ENCODE peak calls at places on chromosome 12, in six cellular contexts. W, G, P, E, M and O are unnamed samples.

GRCh38 chr12:84924956-84925355 is 12.4 kb upstream of the SLC6A15 start:
- DNase-seq in W (no peak), G (no peak), P (no peak), E (peak), M (no peak), O (peak)

GRCh38 chr12:85733441-85733840 is 102.8 kb downstream of the RASSF9 start:
- DNase-seq in W (no peak), G (no peak), P (no peak), E (peak), M (no peak), O (peak)

GRCh38 chr12:92927436-92928116 is 1.5 kb downstream of the EEA1 start:
- DNase-seq in W (peak), G (peak), P (no peak), E (peak), M (no peak), O (peak)

GRCh38 chr12:68631177-68631576 is 20.5 kb downstream of the RAP1B start:
- DNase-seq in W (no peak), G (no peak), P (no peak), E (peak), M (no peak), O (no peak)

GRCh38 chr12:102971227-102971626 is 13.8 kb downstream of the ASCL1 start:
- DNase-seq in W (no peak), G (no peak), P (no peak), E (no peak), M (no peak), O (no peak)

GRCh38 chr12:93133361-93133760 is 204.3 kb upstream of the EEA1 start:
- DNase-seq in W (no peak), G (no peak), P (no peak), E (no peak), M (no peak), O (no peak)

GRCh38 chr12:122730215-122731014 is at the start of gene HCAR1:
- DNase-seq in W (no peak), G (no peak), P (peak), E (peak), M (no peak), O (peak)

GRCh38 chr12:52650520-52651081 is 1.4 kb downstream of the KRT2 start:
- DNase-seq in W (peak), G (no peak), P (no peak), E (peak), M (peak), O (no peak)

GRCh38 chr12:91381309-91381804 is 198.7 kb upstream of the DCN start:
- DNase-seq in W (peak), G (no peak), P (peak), E (peak), M (no peak), O (peak)

GRCh38 chr12:99983721-99984258 is 946 bp downstream of the ANKS1B start:
- DNase-seq in W (no peak), G (no peak), P (no peak), E (no peak), M (no peak), O (no peak)

GRCh38 chr12:121579190-121579791 is 1.5 kb downstream of the KDM2B start:
- DNase-seq in W (no peak), G (no peak), P (peak), E (no peak), M (peak), O (no peak)

GRCh38 chr12:121782616-121782966 is 10.9 kb downstream of the RHOF start:
- DNase-seq in W (no peak), G (no peak), P (no peak), E (no peak), M (no peak), O (no peak)

GRCh38 chr12:92505373-92506340 is 197.1 kb upstream of the PLEKHG7 start:
- DNase-seq in W (no peak), G (peak), P (peak), E (peak), M (peak), O (peak)

GRCh38 chr12:87274594-87275245 is 754.5 kb downstream of the C12orf50 start:
- DNase-seq in W (no peak), G (peak), P (no peak), E (peak), M (no peak), O (peak)

GRCh38 chr12:12927211-12928079 is 24.5 kb downstream of the GPRC5D start:
- DNase-seq in W (no peak), G (no peak), P (peak), E (peak), M (peak), O (peak)

GRCh38 chr12:76688627-76689026 is 75.3 kb upstream of the ZDHHC17 start:
- DNase-seq in W (no peak), G (no peak), P (no peak), E (peak), M (no peak), O (no peak)

GRCh38 chr12:40583743-40584142 is 108.5 kb upstream of the CNTN1 start:
- DNase-seq in W (no peak), G (no peak), P (no peak), E (no peak), M (no peak), O (no peak)

GRCh38 chr12:111100554-111100953 is 180.2 kb upstream of the MYL2 start:
- DNase-seq in W (no peak), G (no peak), P (no peak), E (no peak), M (no peak), O (no peak)

GRCh38 chr12:2092890-2093289 is 40.1 kb downstream of the CACNA1C start:
- DNase-seq in W (no peak), G (no peak), P (no peak), E (no peak), M (no peak), O (no peak)

GRCh38 chr12:108640802-108641445 is 7.2 kb upstream of the SELPLG start:
- DNase-seq in W (no peak), G (no peak), P (peak), E (peak), M (peak), O (peak)

GRCh38 chr12:105590571-105590970 is 260.1 kb downstream of the C12orf75 start:
- DNase-seq in W (no peak), G (no peak), P (no peak), E (peak), M (no peak), O (no peak)

GRCh38 chr12:123050913-123051312 is 70.4 kb downstream of the ARL6IP4 start:
- DNase-seq in W (no peak), G (no peak), P (no peak), E (no peak), M (no peak), O (no peak)

GRCh38 chr12:40834321-40834720 is 142.1 kb downstream of the CNTN1 start:
- DNase-seq in W (no peak), G (no peak), P (no peak), E (no peak), M (no peak), O (no peak)

GRCh38 chr12:29317556-29318363 is 63.2 kb downstream of the ERGIC2 start:
- DNase-seq in W (peak), G (peak), P (no peak), E (peak), M (peak), O (peak)

GRCh38 chr12:54173066-54173726 is 15.6 kb downstream of the SMUG1 start:
- DNase-seq in W (no peak), G (no peak), P (peak), E (peak), M (peak), O (peak)

GRCh38 chr12:113318046-113318656 is 16.8 kb downstream of the SLC8B1 start:
- DNase-seq in W (no peak), G (no peak), P (no peak), E (no peak), M (no peak), O (no peak)

GRCh38 chr12:113315358-113315757 is 19.6 kb downstream of the SLC8B1 start:
- DNase-seq in W (no peak), G (no peak), P (no peak), E (no peak), M (no peak), O (no peak)

GRCh38 chr12:113314121-113314529 is 20.8 kb downstream of the SLC8B1 start:
- DNase-seq in W (no peak), G (no peak), P (no peak), E (peak), M (no peak), O (no peak)

GRCh38 chr12:113317122-113317521 is 17.8 kb downstream of the SLC8B1 start:
- DNase-seq in W (no peak), G (no peak), P (no peak), E (no peak), M (no peak), O (no peak)

DNA sequence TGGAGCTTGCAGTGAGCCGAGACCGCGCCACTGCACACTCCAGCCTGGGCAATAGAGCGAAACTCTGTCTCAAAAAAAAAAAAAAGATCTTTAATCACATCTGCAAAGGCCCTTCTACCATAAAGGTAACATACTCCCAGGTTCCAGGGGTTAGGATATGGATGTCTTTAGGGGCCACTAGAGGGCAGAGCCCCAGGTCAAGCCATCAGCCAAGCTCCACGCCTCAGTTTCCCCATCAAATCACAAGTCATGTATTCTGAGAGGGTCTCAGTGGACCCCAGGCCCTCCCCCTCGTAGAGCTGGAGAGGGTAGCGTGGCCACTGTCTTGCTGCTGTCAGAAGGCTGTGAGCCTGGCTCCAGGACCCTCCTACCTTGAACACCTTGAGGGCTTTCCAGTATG is 18.8 kb downstream of the SLC8B1 start:
- DNase-seq in W (no peak), G (no peak), P (no peak), E (no peak), M (no peak), O (no peak)
- TF ChIP-seq CTCF in W (no peak), G (no peak), P (no peak), E (no peak), M (no peak), O (peak)

GRCh38 chr12:50052544-50052943 is 4.9 kb upstream of the ASIC1 start:
- DNase-seq in W (no peak), G (no peak), P (no peak), E (no peak), M (no peak), O (no peak)

GRCh38 chr12:50050119-50050385 is 7.3 kb upstream of the ASIC1 start:
- DNase-seq in W (no peak), G (no peak), P (no peak), E (no peak), M (no peak), O (no peak)

GRCh38 chr12:50049254-50050118 is 7.9 kb upstream of the ASIC1 start:
- DNase-seq in W (no peak), G (no peak), P (no peak), E (no peak), M (no peak), O (no peak)

GRCh38 chr12:50052964-50053363 is 4.4 kb upstream of the ASIC1 start:
- DNase-seq in W (no peak), G (no peak), P (no peak), E (no peak), M (no peak), O (no peak)

DNA sequence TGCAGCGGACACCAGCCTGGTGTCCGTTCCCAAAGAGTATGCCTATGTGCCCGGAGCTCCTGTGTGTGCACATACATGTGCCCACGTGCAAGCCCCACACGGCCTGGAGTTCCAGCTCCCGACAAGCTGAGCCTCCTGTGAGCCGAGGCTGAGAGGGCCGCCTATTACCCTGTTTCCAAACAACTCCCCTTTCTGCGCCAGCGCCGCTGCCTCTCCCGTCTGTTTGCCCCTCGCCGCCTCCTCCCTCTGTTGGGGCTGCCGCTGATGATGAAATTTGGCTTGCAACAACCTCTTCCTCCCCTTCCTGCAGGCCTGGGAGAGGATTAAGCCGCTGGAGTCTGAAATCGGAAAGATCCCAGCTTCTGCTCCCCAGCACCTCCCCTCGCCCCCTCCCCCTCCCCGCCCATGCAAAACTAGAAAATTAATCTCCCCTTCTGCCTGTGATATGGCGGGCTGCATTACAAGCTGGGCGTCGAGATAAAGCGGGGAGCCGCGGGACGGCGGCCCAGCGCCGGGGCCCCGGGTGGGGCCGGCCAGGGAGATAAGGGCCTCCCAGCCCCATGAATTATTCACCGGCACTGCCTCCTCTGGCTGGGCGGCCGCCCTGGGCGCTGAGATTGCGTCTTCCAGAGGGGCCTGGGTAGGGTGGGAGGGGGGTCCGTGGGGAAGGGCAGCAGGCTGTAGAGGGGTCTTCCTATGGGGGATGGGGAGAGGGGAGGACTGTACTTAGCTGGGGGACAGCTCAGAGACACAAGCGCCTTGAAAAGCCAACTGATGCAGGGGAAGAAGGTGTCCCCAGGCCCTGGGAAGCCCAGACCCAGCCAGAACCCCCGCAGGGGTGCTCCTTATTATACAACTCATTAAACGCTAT is 6.8 kb upstream of the ASIC1 start:
- DNase-seq in W (no peak), G (peak), P (peak), E (peak), M (peak), O (peak)
- H3K4me3 ChIP-seq in W (no peak), G (peak), P (peak), E (peak), M (no peak), O (peak)

GRCh38 chr12:96570579-96570978 is 81.2 kb downstream of the CFAP54 start:
- DNase-seq in W (no peak), G (no peak), P (no peak), E (no peak), M (no peak), O (no peak)
- TF ChIP-seq CTCF in W (no peak), G (no peak), P (no peak), E (no peak), M (no peak), O (no peak)

DNA sequence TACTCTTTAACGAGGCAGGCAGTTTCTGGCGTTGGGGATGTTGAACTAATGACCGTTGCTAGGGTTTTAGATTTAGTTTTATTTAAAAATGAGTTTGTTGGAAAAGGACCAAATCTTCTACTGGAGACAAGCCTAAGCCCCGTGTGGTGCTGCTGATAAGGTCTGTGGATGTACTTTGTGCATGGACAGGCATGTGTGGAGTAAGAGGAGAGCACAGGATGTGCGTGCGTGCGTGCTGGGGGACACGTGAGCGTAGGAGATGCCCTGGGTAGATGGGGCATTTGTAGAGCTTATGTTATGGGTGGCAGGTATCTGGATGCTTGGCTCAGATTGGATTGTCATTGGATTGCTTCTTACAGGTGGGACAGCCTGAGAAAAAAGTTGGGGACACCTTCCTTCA is 5.7 kb downstream of the NTF3 start:
- DNase-seq in W (no peak), G (no peak), P (no peak), E (no peak), M (no peak), O (no peak)
- H3K4me3 ChIP-seq in W (no peak), G (no peak), P (no peak), E (no peak), M (no peak), O (no peak)

DNA sequence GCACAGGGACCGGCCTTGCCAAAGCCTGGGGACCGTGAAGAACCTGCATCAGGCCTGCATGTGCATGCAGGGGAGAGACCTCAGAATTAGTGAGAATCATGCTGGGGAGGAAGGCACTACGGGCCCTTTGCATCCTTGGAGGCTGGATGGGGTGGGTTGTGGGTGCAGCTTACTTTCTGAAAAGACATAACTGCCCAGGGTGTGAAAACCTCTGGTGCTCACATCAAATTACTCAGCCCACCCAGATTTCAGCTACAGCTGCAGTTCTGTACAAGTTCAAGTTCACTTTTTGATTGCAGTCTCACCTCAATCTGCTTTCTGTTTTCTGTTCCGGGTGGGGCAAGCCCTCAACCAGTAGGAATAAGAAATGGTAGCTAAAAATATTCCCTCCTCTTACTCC is 130.6 kb downstream of the SLC15A4 start:
- DNase-seq in W (no peak), G (no peak), P (no peak), E (no peak), M (no peak), O (no peak)
- TF ChIP-seq CTCF in W (no peak), G (no peak), P (no peak), E (no peak), M (no peak), O (no peak)

GRCh38 chr12:45605624-45606023 is 123.9 kb upstream of the ARID2 start:
- DNase-seq in W (no peak), G (no peak), P (no peak), E (no peak), M (no peak), O (no peak)
- H3K4me3 ChIP-seq in W (no peak), G (no peak), P (no peak), E (no peak), M (no peak), O (no peak)

DNA sequence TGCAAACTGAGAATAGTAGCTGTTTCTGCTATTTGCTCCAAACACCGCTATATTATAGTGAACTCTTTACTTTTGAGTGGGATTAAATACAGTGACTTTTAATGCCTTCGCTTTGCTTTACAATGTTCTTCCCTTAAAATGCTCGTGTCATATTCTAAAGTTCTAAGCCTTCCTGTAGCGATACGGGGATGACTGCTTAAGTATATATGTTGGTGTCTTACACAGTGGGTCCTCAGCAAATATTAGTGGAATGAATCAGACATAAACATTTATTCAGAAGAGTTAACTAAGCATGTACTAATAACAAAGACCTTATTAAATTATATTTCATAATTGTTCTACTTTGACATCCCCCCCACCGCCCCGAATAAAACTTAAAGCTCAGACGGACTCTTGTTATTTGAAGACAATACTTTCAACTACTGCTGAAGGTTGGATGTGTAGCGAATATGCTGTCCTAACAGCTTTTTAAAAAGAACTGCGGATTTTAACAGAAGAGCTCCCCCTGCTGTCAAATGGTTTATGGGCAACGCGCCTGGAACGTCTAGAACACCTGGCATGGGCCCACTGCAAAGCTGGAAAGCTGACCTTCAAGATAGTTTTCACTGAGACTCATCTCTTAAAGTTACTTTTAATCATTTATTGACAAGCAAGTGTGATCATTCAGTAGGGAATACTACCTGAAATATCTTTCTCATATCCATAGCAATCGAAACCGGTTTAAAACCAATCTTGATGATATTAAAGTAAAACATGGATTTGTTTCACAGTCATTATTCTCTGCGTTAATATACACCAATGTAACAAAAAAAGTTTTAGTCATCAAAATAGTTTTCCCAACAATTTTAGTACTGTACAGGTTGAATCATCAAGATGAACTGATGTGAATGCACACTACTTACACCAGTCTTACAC is 136.7 kb upstream of the KRAS start:
- DNase-seq in W (peak), G (peak), P (peak), E (peak), M (peak), O (peak)
- TF ChIP-seq CTCF in W (peak), G (peak), P (peak), E (peak), M (peak), O (peak)